ENCODE peak calls at places on chromosomes 13 and 19, in five cellular contexts. M is fibroblast of lung, G is trophoblast cell, W is GM23248, K is small intestine. H is an unnamed sample.
A peak's percentile ranks its signal among the peaks of the same experiment; 100 is the strongest.

GRCh38 chr13:106533101-106533939 is 2.1 kb downstream of the EFNB2 start:
- DNase-seq in M (peak; percentile 81), G (peak; percentile 76), W (peak; percentile 85), K (peak; percentile 79), H (peak; percentile 87)

GRCh38 chr13:73900591-73900990 is 233.6 kb downstream of the KLF12 start:
- DNase-seq in M (peak; percentile 74), G (no peak), W (peak; percentile 31), K (no peak), H (no peak)

GRCh38 chr13:88840085-88840484 is 1168.9 kb downstream of the SLITRK5 start:
- DNase-seq in M (no peak), G (no peak), W (no peak), K (no peak), H (no peak)

GRCh38 chr19:2045501-2046045 is 5.5 kb downstream of the MKNK2 start:
- DNase-seq in M (no peak), G (no peak), W (no peak), K (no peak), H (no peak)

GRCh38 chr13:49652691-49653305 is 24.5 kb downstream of the ARL11 start:
- DNase-seq in M (no peak), G (peak; percentile 61), W (peak; percentile 50), K (peak; percentile 64), H (peak; percentile 44)

GRCh38 chr13:73665279-73665678 is 468.9 kb downstream of the KLF12 start:
- DNase-seq in M (no peak), G (no peak), W (no peak), K (no peak), H (no peak)

GRCh38 chr13:81051873-81052272 is 710.9 kb upstream of the SPRY2 start:
- DNase-seq in M (no peak), G (no peak), W (no peak), K (no peak), H (no peak)

GRCh38 chr19:51489113-51489512 is 10.8 kb downstream of the CEACAM18 start:
- DNase-seq in M (no peak), G (no peak), W (no peak), K (no peak), H (no peak)

GRCh38 chr19:13506550-13506878 is 235 bp upstream of the CACNA1A start:
- DNase-seq in M (peak; percentile 7), G (no peak), W (peak; percentile 73), K (no peak), H (no peak)

GRCh38 chr13:41488124-41488523 is 30.8 kb downstream of the RGCC start:
- DNase-seq in M (no peak), G (no peak), W (no peak), K (no peak), H (no peak)

GRCh38 chr13:72383646-72384045 is 343.8 kb downstream of the MZT1 start:
- DNase-seq in M (no peak), G (no peak), W (no peak), K (no peak), H (no peak)

GRCh38 chr19:7658219-7658686 is 10.6 kb upstream of the RETN start:
- DNase-seq in M (no peak), G (no peak), W (peak; percentile 5), K (no peak), H (no peak)

GRCh38 chr19:21786931-21787330 is 19.6 kb upstream of the ZNF100 start:
- DNase-seq in M (no peak), G (no peak), W (no peak), K (no peak), H (no peak)

GRCh38 chr13:35502456-35502855 is 26.0 kb upstream of the MAB21L1 start:
- DNase-seq in M (no peak), G (no peak), W (no peak), K (no peak), H (no peak)

GRCh38 chr19:19061491-19061890 is 2.3 kb upstream of the SLC25A42 start:
- DNase-seq in M (no peak), G (no peak), W (no peak), K (peak; percentile 31), H (no peak)
- H3K4me1 ChIP-seq in M (peaks cover 17% of the 10 kb centered on the region), G (peaks cover 20% of the 10 kb centered on the region), W (peaks cover 12% of the 10 kb centered on the region), K (peaks cover 3% of the 10 kb centered on the region), H (peaks cover 6% of the 10 kb centered on the region)

DNA sequence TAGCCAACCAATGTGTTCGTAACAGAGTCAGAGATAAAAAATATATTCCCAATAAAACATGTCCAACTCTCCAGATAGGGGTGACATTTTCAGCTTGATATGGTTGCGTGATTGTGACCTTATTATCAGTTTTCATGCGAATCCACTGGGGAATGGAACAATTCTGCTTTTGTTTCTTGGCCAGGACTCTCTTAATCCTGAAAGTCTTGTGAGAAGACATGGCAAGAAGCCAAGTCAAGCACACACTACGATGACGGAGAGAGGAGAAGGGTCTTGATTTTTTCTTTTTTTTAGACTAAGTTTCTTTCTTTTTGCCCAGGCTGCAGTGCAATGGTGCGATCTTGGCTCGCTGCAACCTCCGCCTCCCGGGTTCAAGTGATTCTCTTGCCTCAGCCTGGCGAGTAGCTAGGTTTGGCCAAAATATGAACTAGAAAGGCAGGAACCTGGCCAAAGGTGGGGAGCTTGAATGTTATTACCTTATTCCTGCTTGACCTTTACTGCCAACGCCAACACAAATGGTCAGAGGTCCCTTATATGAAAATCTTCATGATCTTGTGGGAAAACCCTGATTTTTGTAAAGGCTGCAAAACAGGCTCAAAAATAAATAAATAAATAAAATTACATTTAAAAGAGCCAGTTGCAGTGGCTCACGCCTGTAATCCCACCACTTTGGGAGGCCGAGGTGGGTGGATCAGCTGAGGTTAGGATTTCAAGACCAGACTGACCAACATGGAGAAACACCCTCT is 14.5 kb downstream of the ZNF816 start:
- DNase-seq in M (no peak), G (no peak), W (no peak), K (no peak), H (no peak)
- H3K9me3 ChIP-seq in M (no peaks in the 10 kb centered on the region), G (peaks cover 13% of the 10 kb centered on the region), W (peaks cover 11% of the 10 kb centered on the region), K (peaks cover 9% of the 10 kb centered on the region), H (peaks cover 19% of the 10 kb centered on the region)

GRCh38 chr19:15138427-15138826 is 31.2 kb downstream of the SYDE1 start:
- DNase-seq in M (no peak), G (peak; percentile 47), W (peak; percentile 40), K (no peak), H (no peak)

GRCh38 chr19:15141143-15141542 is 33.9 kb downstream of the SYDE1 start:
- DNase-seq in M (no peak), G (no peak), W (no peak), K (no peak), H (no peak)

GRCh38 chr19:15142313-15142712 is 35.1 kb downstream of the SYDE1 start:
- DNase-seq in M (no peak), G (no peak), W (no peak), K (no peak), H (no peak)

GRCh38 chr19:15137777-15138176 is 30.6 kb downstream of the SYDE1 start:
- DNase-seq in M (peak; percentile 19), G (peak; percentile 66), W (peak; percentile 71), K (no peak), H (no peak)

GRCh38 chr19:15136234-15136954 is 29.2 kb downstream of the SYDE1 start:
- DNase-seq in M (peak; percentile 37), G (peak; percentile 93), W (peak; percentile 28), K (no peak), H (no peak)
- H3K4me1 ChIP-seq in M (peaks cover 5% of the 10 kb centered on the region), G (peaks cover 5% of the 10 kb centered on the region), W (no peaks in the 10 kb centered on the region), K (no peaks in the 10 kb centered on the region), H (no peaks in the 10 kb centered on the region)

GRCh38 chr13:27973291-27973690 is 4.2 kb upstream of the CDX2 start:
- DNase-seq in M (no peak), G (no peak), W (no peak), K (no peak), H (no peak)

GRCh38 chr13:27975579-27976361 is 6.7 kb upstream of the CDX2 start:
- DNase-seq in M (no peak), G (no peak), W (no peak), K (peak; percentile 71), H (no peak)

GRCh38 chr13:27972619-27972877 is 3.4 kb upstream of the CDX2 start:
- DNase-seq in M (no peak), G (no peak), W (no peak), K (peak; percentile 63), H (no peak)

GRCh38 chr13:27971776-27972618 is 2.9 kb upstream of the CDX2 start:
- DNase-seq in M (no peak), G (no peak), W (no peak), K (peak; percentile 27), H (no peak)

GRCh38 chr13:27973956-27974662 is 5.0 kb upstream of the CDX2 start:
- DNase-seq in M (no peak), G (no peak), W (no peak), K (peak; percentile 73), H (no peak)
- H3K9me3 ChIP-seq in M (no peaks in the 10 kb centered on the region), G (peaks cover 5% of the 10 kb centered on the region), W (no peaks in the 10 kb centered on the region), K (no peaks in the 10 kb centered on the region), H (no peaks in the 10 kb centered on the region)

GRCh38 chr13:42581427-42581826 is 7.5 kb downstream of the TNFSF11 start:
- DNase-seq in M (no peak), G (no peak), W (no peak), K (no peak), H (no peak)
- H3K4me1 ChIP-seq in M (no peaks in the 10 kb centered on the region), G (no peaks in the 10 kb centered on the region), W (no peaks in the 10 kb centered on the region), K (no peaks in the 10 kb centered on the region), H (no peaks in the 10 kb centered on the region)

DNA sequence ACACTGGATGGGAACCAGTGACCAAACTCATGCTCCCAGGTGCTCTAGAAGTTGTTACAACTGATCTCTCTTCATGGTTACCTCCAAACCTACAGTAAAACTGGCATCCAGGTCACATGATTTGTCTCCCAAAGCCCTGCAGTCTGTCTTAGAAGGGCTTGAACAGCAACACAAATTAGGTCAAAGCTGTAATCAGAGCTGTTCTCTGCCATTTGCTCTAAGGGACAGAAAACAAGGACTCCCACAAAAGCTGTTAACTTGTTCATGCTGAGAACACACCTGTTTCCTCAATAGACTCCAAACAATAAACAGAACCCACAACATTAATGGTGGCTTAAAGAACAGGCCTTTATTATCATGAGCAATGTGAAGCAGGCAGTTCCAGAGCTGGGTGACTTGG is 8.0 kb downstream of the ZNF671 start:
- DNase-seq in M (no peak), G (no peak), W (no peak), K (no peak), H (no peak)
- H3K9me3 ChIP-seq in M (peaks cover 11% of the 10 kb centered on the region), G (peaks cover 5% of the 10 kb centered on the region), W (no peaks in the 10 kb centered on the region), K (peaks cover 8% of the 10 kb centered on the region), H (peaks cover 12% of the 10 kb centered on the region)

H was measured in colonic mucosa.